ENCODE peak calls at places on chromosomes 2 and 18, in six cellular contexts. One of them, this sample, is unnamed.

GRCh38 chr2:203559640-203560039 is 24.5 kb upstream of the RAPH1 start:
- DNase-seq in HEK293T: no peak
- DNase-seq in lung microvascular endothelial cell: no peak
- DNase-seq in EL: no peak
- DNase-seq in Panc1: no peak
- DNase-seq in activated B cell treated with CpG ODN at 0.5 μM for 24 hours: no peak
- DNase-seq in this sample: no peak

GRCh38 chr2:156435725-156436476 is at the start of gene GPD2:
- DNase-seq in HEK293T: peak; percentile 84
- DNase-seq in lung microvascular endothelial cell: peak; percentile 87
- DNase-seq in EL: peak; percentile 89
- DNase-seq in Panc1: no peak
- DNase-seq in activated B cell treated with CpG ODN at 0.5 μM for 24 hours: peak; percentile 72
- DNase-seq in this sample: peak; percentile 81

GRCh38 chr2:204545861-204546773 is 842 bp downstream of the PARD3B start:
- DNase-seq in HEK293T: peak; percentile 11
- DNase-seq in lung microvascular endothelial cell: peak; percentile 13
- DNase-seq in EL: peak; percentile 17
- DNase-seq in Panc1: no peak
- DNase-seq in activated B cell treated with CpG ODN at 0.5 μM for 24 hours: no peak
- DNase-seq in this sample: peak; percentile 29

GRCh38 chr2:226333388-226333787 is 466.2 kb downstream of the IRS1 start:
- DNase-seq in HEK293T: no peak
- DNase-seq in lung microvascular endothelial cell: peak; percentile 85
- DNase-seq in EL: no peak
- DNase-seq in Panc1: no peak
- DNase-seq in activated B cell treated with CpG ODN at 0.5 μM for 24 hours: no peak
- DNase-seq in this sample: peak; percentile 12

GRCh38 chr18:44826418-44827259 is 146.0 kb downstream of the SETBP1 start:
- DNase-seq in HEK293T: no peak
- DNase-seq in lung microvascular endothelial cell: peak; percentile 78
- DNase-seq in EL: peak; percentile 89
- DNase-seq in Panc1: no peak
- DNase-seq in activated B cell treated with CpG ODN at 0.5 μM for 24 hours: no peak
- DNase-seq in this sample: peak; percentile 91

GRCh38 chr2:28137221-28137620 is 246.7 kb downstream of the BABAM2 start:
- DNase-seq in HEK293T: no peak
- DNase-seq in lung microvascular endothelial cell: no peak
- DNase-seq in EL: peak; percentile 85
- DNase-seq in Panc1: no peak
- DNase-seq in activated B cell treated with CpG ODN at 0.5 μM for 24 hours: no peak
- DNase-seq in this sample: no peak

GRCh38 chr18:48122816-48123215 is 192.4 kb upstream of the SMAD2 start:
- DNase-seq in HEK293T: no peak
- DNase-seq in lung microvascular endothelial cell: no peak
- DNase-seq in EL: no peak
- DNase-seq in Panc1: no peak
- DNase-seq in activated B cell treated with CpG ODN at 0.5 μM for 24 hours: no peak
- DNase-seq in this sample: no peak

GRCh38 chr2:207142461-207142860 is 23.3 kb downstream of the KLF7 start:
- DNase-seq in HEK293T: no peak
- DNase-seq in lung microvascular endothelial cell: peak; percentile 42
- DNase-seq in EL: no peak
- DNase-seq in Panc1: no peak
- DNase-seq in activated B cell treated with CpG ODN at 0.5 μM for 24 hours: no peak
- DNase-seq in this sample: no peak

GRCh38 chr2:196173505-196173904 is 2.1 kb upstream of the STK17B start:
- DNase-seq in HEK293T: no peak
- DNase-seq in lung microvascular endothelial cell: no peak
- DNase-seq in EL: no peak
- DNase-seq in Panc1: no peak
- DNase-seq in activated B cell treated with CpG ODN at 0.5 μM for 24 hours: no peak
- DNase-seq in this sample: no peak

GRCh38 chr2:27804146-27804545 is 32.6 kb downstream of the MRPL33 start:
- DNase-seq in HEK293T: no peak
- DNase-seq in lung microvascular endothelial cell: no peak
- DNase-seq in EL: peak; percentile 22
- DNase-seq in Panc1: no peak
- DNase-seq in activated B cell treated with CpG ODN at 0.5 μM for 24 hours: no peak
- DNase-seq in this sample: no peak

GRCh38 chr18:31579375-31579774 is 12.3 kb upstream of the TTR start:
- DNase-seq in HEK293T: no peak
- DNase-seq in lung microvascular endothelial cell: no peak
- DNase-seq in EL: no peak
- DNase-seq in Panc1: no peak
- DNase-seq in activated B cell treated with CpG ODN at 0.5 μM for 24 hours: no peak
- DNase-seq in this sample: no peak

GRCh38 chr18:23377669-23378469 is 75.2 kb upstream of the RIOK3 start:
- DNase-seq in HEK293T: no peak
- DNase-seq in lung microvascular endothelial cell: peak; percentile 87
- DNase-seq in EL: peak; percentile 80
- DNase-seq in Panc1: peak; percentile 42
- DNase-seq in activated B cell treated with CpG ODN at 0.5 μM for 24 hours: no peak
- DNase-seq in this sample: peak; percentile 90

GRCh38 chr18:11950824-11951223 is 30.5 kb upstream of the IMPA2 start:
- DNase-seq in HEK293T: no peak
- DNase-seq in lung microvascular endothelial cell: no peak
- DNase-seq in EL: no peak
- DNase-seq in Panc1: no peak
- DNase-seq in activated B cell treated with CpG ODN at 0.5 μM for 24 hours: no peak
- DNase-seq in this sample: no peak

GRCh38 chr2:150517951-150518680 is 30.6 kb upstream of the RND3 start:
- DNase-seq in HEK293T: no peak
- DNase-seq in lung microvascular endothelial cell: peak; percentile 28
- DNase-seq in EL: peak; percentile 62
- DNase-seq in Panc1: no peak
- DNase-seq in activated B cell treated with CpG ODN at 0.5 μM for 24 hours: no peak
- DNase-seq in this sample: no peak

GRCh38 chr2:168072626-168073303 is 174.6 kb downstream of the STK39 start:
- DNase-seq in HEK293T: no peak
- DNase-seq in lung microvascular endothelial cell: no peak
- DNase-seq in EL: no peak
- DNase-seq in Panc1: no peak
- DNase-seq in activated B cell treated with CpG ODN at 0.5 μM for 24 hours: no peak
- DNase-seq in this sample: no peak

GRCh38 chr2:218465987-218466633 is 47.2 kb downstream of the VIL1 start:
- DNase-seq in HEK293T: no peak
- DNase-seq in lung microvascular endothelial cell: peak; percentile 35
- DNase-seq in EL: peak; percentile 7
- DNase-seq in Panc1: peak; percentile 20
- DNase-seq in activated B cell treated with CpG ODN at 0.5 μM for 24 hours: no peak
- DNase-seq in this sample: peak; percentile 52

GRCh38 chr18:2927745-2928144 is 80.9 kb downstream of the EMILIN2 start:
- DNase-seq in HEK293T: no peak
- DNase-seq in lung microvascular endothelial cell: no peak
- DNase-seq in EL: no peak
- DNase-seq in Panc1: no peak
- DNase-seq in activated B cell treated with CpG ODN at 0.5 μM for 24 hours: no peak
- DNase-seq in this sample: no peak

GRCh38 chr2:9757430-9758287 is 85.6 kb upstream of the TAF1B start:
- DNase-seq in HEK293T: peak; percentile 51
- DNase-seq in lung microvascular endothelial cell: peak; percentile 36
- DNase-seq in EL: peak; percentile 37
- DNase-seq in Panc1: no peak
- DNase-seq in activated B cell treated with CpG ODN at 0.5 μM for 24 hours: no peak
- DNase-seq in this sample: no peak

GRCh38 chr18:61183798-61184197 is 149.4 kb upstream of the CDH20 start:
- DNase-seq in HEK293T: no peak
- DNase-seq in lung microvascular endothelial cell: no peak
- DNase-seq in EL: no peak
- DNase-seq in Panc1: no peak
- DNase-seq in activated B cell treated with CpG ODN at 0.5 μM for 24 hours: no peak
- DNase-seq in this sample: no peak

GRCh38 chr2:144836635-144837350 is 316.9 kb upstream of the ZEB2 start:
- DNase-seq in HEK293T: no peak
- DNase-seq in lung microvascular endothelial cell: no peak
- DNase-seq in EL: peak; percentile 7
- DNase-seq in Panc1: no peak
- DNase-seq in activated B cell treated with CpG ODN at 0.5 μM for 24 hours: no peak
- DNase-seq in this sample: no peak

GRCh38 chr2:185978634-185979405 is 240.2 kb downstream of the FSIP2 start:
- DNase-seq in HEK293T: no peak
- DNase-seq in lung microvascular endothelial cell: no peak
- DNase-seq in EL: peak; percentile 70
- DNase-seq in Panc1: no peak
- DNase-seq in activated B cell treated with CpG ODN at 0.5 μM for 24 hours: no peak
- DNase-seq in this sample: no peak

GRCh38 chr2:171248205-171248662 is 87.5 kb upstream of the TLK1 start:
- DNase-seq in HEK293T: no peak
- DNase-seq in lung microvascular endothelial cell: no peak
- DNase-seq in EL: no peak
- DNase-seq in Panc1: no peak
- DNase-seq in activated B cell treated with CpG ODN at 0.5 μM for 24 hours: no peak
- DNase-seq in this sample: no peak

GRCh38 chr2:150528861-150529801 is 41.7 kb upstream of the RND3 start:
- DNase-seq in HEK293T: no peak
- DNase-seq in lung microvascular endothelial cell: peak; percentile 40
- DNase-seq in EL: peak; percentile 92
- DNase-seq in Panc1: peak; percentile 71
- DNase-seq in activated B cell treated with CpG ODN at 0.5 μM for 24 hours: no peak
- DNase-seq in this sample: no peak

GRCh38 chr2:10452334-10452733 is 4.2 kb upstream of the ODC1 start:
- DNase-seq in HEK293T: no peak
- DNase-seq in lung microvascular endothelial cell: peak; percentile 68
- DNase-seq in EL: peak; percentile 92
- DNase-seq in Panc1: no peak
- DNase-seq in activated B cell treated with CpG ODN at 0.5 μM for 24 hours: no peak
- DNase-seq in this sample: no peak

GRCh38 chr18:77617681-77618080 is 368.0 kb downstream of the GALR1 start:
- DNase-seq in HEK293T: no peak
- DNase-seq in lung microvascular endothelial cell: no peak
- DNase-seq in EL: no peak
- DNase-seq in Panc1: no peak
- DNase-seq in activated B cell treated with CpG ODN at 0.5 μM for 24 hours: no peak
- DNase-seq in this sample: no peak

GRCh38 chr2:178194600-178195389 is 483 bp downstream of the OSBPL6 start:
- DNase-seq in HEK293T: peak; percentile 66
- DNase-seq in lung microvascular endothelial cell: peak; percentile 74
- DNase-seq in EL: peak; percentile 74
- DNase-seq in Panc1: no peak
- DNase-seq in activated B cell treated with CpG ODN at 0.5 μM for 24 hours: no peak
- DNase-seq in this sample: peak; percentile 71

GRCh38 chr2:148812306-148812705 is 62.7 kb upstream of the KIF5C start:
- DNase-seq in HEK293T: no peak
- DNase-seq in lung microvascular endothelial cell: peak; percentile 78
- DNase-seq in EL: peak; percentile 60
- DNase-seq in Panc1: no peak
- DNase-seq in activated B cell treated with CpG ODN at 0.5 μM for 24 hours: no peak
- DNase-seq in this sample: peak; percentile 67

GRCh38 chr2:40343904-40344303 is 108.0 kb downstream of the SLC8A1 start:
- DNase-seq in HEK293T: no peak
- DNase-seq in lung microvascular endothelial cell: no peak
- DNase-seq in EL: peak; percentile 89
- DNase-seq in Panc1: no peak
- DNase-seq in activated B cell treated with CpG ODN at 0.5 μM for 24 hours: no peak
- DNase-seq in this sample: no peak

GRCh38 chr2:206275274-206276160 is 1.1 kb downstream of the ZDBF2 start:
- DNase-seq in HEK293T: peak; percentile 44
- DNase-seq in lung microvascular endothelial cell: peak; percentile 65
- DNase-seq in EL: peak; percentile 45
- DNase-seq in Panc1: no peak
- DNase-seq in activated B cell treated with CpG ODN at 0.5 μM for 24 hours: no peak
- DNase-seq in this sample: peak; percentile 63

GRCh38 chr18:42192251-42193248 is 237.5 kb downstream of the PIK3C3 start:
- DNase-seq in HEK293T: no peak
- DNase-seq in lung microvascular endothelial cell: peak; percentile 32
- DNase-seq in EL: no peak
- DNase-seq in Panc1: no peak
- DNase-seq in activated B cell treated with CpG ODN at 0.5 μM for 24 hours: no peak
- DNase-seq in this sample: no peak

GRCh38 chr2:219296631-219297391 is 12.4 kb downstream of the PTPRN start:
- DNase-seq in HEK293T: no peak
- DNase-seq in lung microvascular endothelial cell: no peak
- DNase-seq in EL: no peak
- DNase-seq in Panc1: no peak
- DNase-seq in activated B cell treated with CpG ODN at 0.5 μM for 24 hours: no peak
- DNase-seq in this sample: no peak